ENCODE peak calls at places on chromosome 17, in eight cellular contexts. Q, J, W, R, L, Z, K and V are unnamed samples.
A peak's percentile ranks its signal among the peaks of the same experiment; 100 is the strongest.

GRCh38 chr17:38914741-38915638 is 10.4 kb upstream of the LASP1NB start:
- DNase-seq in Q (no peak), J (no peak), W (no peak), R (no peak), L (no peak), Z (no peak), K (peak; percentile 12), V (no peak)

GRCh38 chr17:18190629-18191028 is 7.0 kb downstream of the ALKBH5 start:
- DNase-seq in Q (no peak), J (no peak), W (no peak), R (no peak), L (no peak), Z (no peak), K (no peak), V (no peak)

GRCh38 chr17:48505788-48506187 is 25.0 kb downstream of the HOXB1 start:
- DNase-seq in Q (peak; percentile 89), J (peak; percentile 71), W (peak; percentile 65), R (peak; percentile 34), L (no peak), Z (peak; percentile 79), K (no peak), V (no peak)

GRCh38 chr17:39196820-39197331 is 593 bp downstream of the CACNB1 start:
- DNase-seq in Q (no peak), J (no peak), W (peak; percentile 72), R (no peak), L (no peak), Z (no peak), K (no peak), V (peak; percentile 79)

GRCh38 chr17:75524971-75525805 is at the start of gene LLGL2:
- DNase-seq in Q (peak; percentile 11), J (peak; percentile 99), W (no peak), R (no peak), L (peak; percentile 89), Z (no peak), K (peak; percentile 50), V (peak; percentile 83)

GRCh38 chr17:63033142-63033541 is 67.1 kb downstream of the TANC2 start:
- DNase-seq in Q (no peak), J (no peak), W (no peak), R (no peak), L (no peak), Z (no peak), K (no peak), V (no peak)

GRCh38 chr17:561118-561517 is 153.5 kb downstream of the VPS53 start:
- DNase-seq in Q (peak; percentile 85), J (no peak), W (peak; percentile 35), R (no peak), L (no peak), Z (no peak), K (no peak), V (no peak)

GRCh38 chr17:43874293-43874692 is 27.3 kb downstream of the CD300LG start:
- DNase-seq in Q (no peak), J (no peak), W (no peak), R (no peak), L (no peak), Z (no peak), K (no peak), V (no peak)

GRCh38 chr17:18141210-18141803 is 32.8 kb downstream of the MYO15A start:
- DNase-seq in Q (peak; percentile 55), J (peak; percentile 35), W (no peak), R (peak; percentile 28), L (peak; percentile 43), Z (peak; percentile 29), K (no peak), V (no peak)

GRCh38 chr17:66713533-66714042 is 121.3 kb upstream of the CACNG5 start:
- DNase-seq in Q (no peak), J (no peak), W (no peak), R (no peak), L (no peak), Z (no peak), K (no peak), V (no peak)

GRCh38 chr17:44218344-44219125 is 940 bp downstream of the UBTF start:
- DNase-seq in Q (peak; percentile 83), J (peak; percentile 94), W (peak; percentile 88), R (peak; percentile 64), L (peak; percentile 87), Z (no peak), K (peak; percentile 77), V (peak; percentile 85)

GRCh38 chr17:73532441-73532901 is 111.8 kb downstream of the SDK2 start:
- DNase-seq in Q (no peak), J (no peak), W (no peak), R (no peak), L (no peak), Z (no peak), K (no peak), V (no peak)

GRCh38 chr17:48241131-48241591 is 133.6 kb downstream of the SNX11 start:
- DNase-seq in Q (peak; percentile 42), J (peak; percentile 83), W (peak; percentile 92), R (peak; percentile 37), L (no peak), Z (peak; percentile 56), K (peak; percentile 21), V (peak; percentile 37)

GRCh38 chr17:58277107-58277506 is 3.6 kb downstream of the MPO start:
- DNase-seq in Q (peak; percentile 8), J (peak; percentile 64), W (no peak), R (no peak), L (no peak), Z (no peak), K (no peak), V (no peak)

GRCh38 chr17:44947461-44948314 is at the start of gene KIF18B:
- DNase-seq in Q (peak; percentile 95), J (peak; percentile 99), W (peak; percentile 97), R (peak; percentile 85), L (peak; percentile 85), Z (peak; percentile 92), K (peak; percentile 89), V (peak; percentile 90)

GRCh38 chr17:50889528-50890118 is 23.5 kb upstream of the TOB1 start:
- DNase-seq in Q (no peak), J (peak; percentile 2), W (no peak), R (no peak), L (no peak), Z (no peak), K (no peak), V (no peak)

GRCh38 chr17:6473128-6473767 is 29.0 kb downstream of the PIMREG start:
- DNase-seq in Q (peak; percentile 65), J (peak; percentile 78), W (peak; percentile 57), R (peak; percentile 40), L (peak; percentile 70), Z (peak; percentile 42), K (peak; percentile 67), V (peak; percentile 83)

GRCh38 chr17:11240041-11240801 is 792 bp upstream of the SHISA6 start:
- DNase-seq in Q (no peak), J (no peak), W (no peak), R (no peak), L (peak; percentile 53), Z (no peak), K (no peak), V (no peak)

GRCh38 chr17:42865638-42866094 is 14.7 kb downstream of the AOC3 start:
- DNase-seq in Q (no peak), J (no peak), W (no peak), R (no peak), L (no peak), Z (no peak), K (no peak), V (no peak)

GRCh38 chr17:8631554-8631877 is 991 bp upstream of the MYH10 start:
- DNase-seq in Q (peak; percentile 20), J (no peak), W (no peak), R (no peak), L (no peak), Z (no peak), K (no peak), V (no peak)

GRCh38 chr17:44997733-44998520 is 29.8 kb upstream of the C1QL1 start:
- DNase-seq in Q (peak; percentile 10), J (no peak), W (no peak), R (no peak), L (no peak), Z (no peak), K (no peak), V (no peak)

GRCh38 chr17:77763575-77763974 is 194.9 kb upstream of the TNRC6C start:
- DNase-seq in Q (no peak), J (no peak), W (no peak), R (no peak), L (no peak), Z (no peak), K (no peak), V (no peak)

GRCh38 chr17:2090804-2091534 is 36.1 kb downstream of the HIC1 start:
- DNase-seq in Q (peak; percentile 97), J (no peak), W (peak; percentile 76), R (peak; percentile 90), L (no peak), Z (peak; percentile 91), K (peak; percentile 68), V (no peak)

DNA sequence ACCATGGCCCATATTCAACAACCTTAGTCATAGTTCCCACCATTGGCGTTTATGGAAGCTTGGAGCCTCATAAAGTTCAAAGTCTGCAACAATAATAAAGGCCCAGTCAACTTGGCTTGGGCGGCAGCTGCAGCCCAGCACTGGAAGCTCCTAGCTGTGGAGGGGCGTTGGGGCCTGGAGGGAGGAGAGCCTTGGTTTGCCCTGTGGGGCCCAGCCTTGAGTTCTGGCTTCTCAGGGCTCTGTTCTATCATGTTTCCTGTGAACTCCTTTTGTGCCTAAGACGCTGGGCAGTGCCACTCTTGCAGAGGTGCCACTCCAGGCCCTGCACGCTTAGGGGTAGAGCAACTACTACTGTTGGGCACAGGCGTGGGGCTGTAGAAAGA is 927 bp upstream of the ENGASE start:
- DNase-seq in Q (no peak), J (no peak), W (peak; percentile 39), R (no peak), L (peak; percentile 60), Z (no peak), K (no peak), V (no peak)
- H3K4me3 ChIP-seq in Q (no peak overlapping the region), J (no peak overlapping the region), W (no peak overlapping the region), R (no peak overlapping the region), L (no peak overlapping the region), Z (no peak overlapping the region), K (no peak overlapping the region), V (no peak overlapping the region)

GRCh38 chr17:64083093-64083492 is 46.9 kb downstream of the ERN1 start:
- DNase-seq in Q (no peak), J (no peak), W (no peak), R (no peak), L (no peak), Z (no peak), K (no peak), V (no peak)
- H3K4me3 ChIP-seq in Q (no peak overlapping the region), J (no peak overlapping the region), W (no peak overlapping the region), R (no peak overlapping the region), L (no peak overlapping the region), Z (no peak overlapping the region), K (no peak overlapping the region), V (no peak overlapping the region)

DNA sequence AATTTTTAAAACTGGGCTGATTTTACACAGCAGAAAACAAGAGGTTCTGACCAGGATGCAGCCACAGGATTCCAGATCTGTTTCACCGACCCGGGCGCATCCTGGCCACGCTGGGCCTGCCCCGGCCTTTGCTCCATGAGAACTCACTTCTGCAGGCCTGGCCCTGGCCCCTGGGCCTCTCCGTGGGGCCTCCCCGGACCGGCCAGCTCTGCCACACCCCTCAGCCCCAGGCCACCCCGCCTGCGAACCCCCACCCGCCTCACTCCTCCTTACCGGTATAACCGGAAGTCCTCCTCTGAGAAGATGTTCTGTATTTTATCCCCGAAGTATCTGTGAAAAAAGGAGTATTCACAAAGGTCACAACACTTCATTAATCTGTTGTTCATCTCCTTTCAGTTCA is 13.1 kb upstream of the HEXD start:
- DNase-seq in Q (no peak), J (no peak), W (no peak), R (no peak), L (no peak), Z (no peak), K (no peak), V (no peak)
- H3K4me3 ChIP-seq in Q (no peak overlapping the region), J (no peak overlapping the region), W (no peak overlapping the region), R (no peak overlapping the region), L (no peak overlapping the region), Z (no peak overlapping the region), K (no peak overlapping the region), V (no peak overlapping the region)

GRCh38 chr17:36936455-36936934 is 780 bp upstream of the LHX1 start:
- DNase-seq in Q (no peak), J (no peak), W (no peak), R (no peak), L (no peak), Z (no peak), K (no peak), V (no peak)
- H3K4me3 ChIP-seq in Q (peak overlapping the region; percentile 13), J (no peak overlapping the region), W (peak overlapping the region; percentile 19), R (no peak overlapping the region), L (no peak overlapping the region), Z (no peak overlapping the region), K (no peak overlapping the region), V (no peak overlapping the region)